ENCODE peak calls at places on chromosome 1, in six cellular contexts. A is iris pigment epithelial cell, U is non-pigmented ciliary epithelial cell, E is HEK293T, V is psoas muscle, C is fibroblast of the conjunctiva. L is an unnamed sample.

GRCh38 chr1:83500987-83501591 is 497.8 kb downstream of the TTLL7 start:
- DNase-seq in A (no peak), U (no peak), E (no peak), V (no peak), C (no peak), L (no peak)

GRCh38 chr1:55064071-55064581 is 24.8 kb downstream of the PCSK9 start:
- DNase-seq in A (peak), U (no peak), E (no peak), V (no peak), C (no peak), L (no peak)

GRCh38 chr1:156625436-156626078 is 6.3 kb downstream of the HAPLN2 start:
- DNase-seq in A (no peak), U (no peak), E (peak), V (peak), C (no peak), L (no peak)

GRCh38 chr1:197619008-197619640 is 156.2 kb downstream of the DENND1B start:
- DNase-seq in A (peak), U (no peak), E (no peak), V (no peak), C (no peak), L (no peak)

GRCh38 chr1:174274452-174274851 is 115.1 kb downstream of the RABGAP1L start:
- DNase-seq in A (peak), U (no peak), E (no peak), V (no peak), C (no peak), L (no peak)

GRCh38 chr1:173409613-173410012 is 67.5 kb upstream of the PRDX6 start:
- DNase-seq in A (peak), U (peak), E (no peak), V (peak), C (no peak), L (no peak)

GRCh38 chr1:113870778-113871177 is 734 bp downstream of the PTPN22 start:
- DNase-seq in A (no peak), U (no peak), E (no peak), V (no peak), C (no peak), L (no peak)

GRCh38 chr1:74199504-74199903 is 1.5 kb downstream of the FPGT start:
- DNase-seq in A (no peak), U (no peak), E (no peak), V (no peak), C (no peak), L (no peak)

GRCh38 chr1:186535388-186536133 is 74.6 kb upstream of the PDC start:
- DNase-seq in A (peak), U (peak), E (no peak), V (no peak), C (peak), L (peak)

GRCh38 chr1:167071286-167071685 is 18.9 kb downstream of the GPA33 start:
- DNase-seq in A (no peak), U (no peak), E (no peak), V (no peak), C (no peak), L (no peak)

GRCh38 chr1:87149166-87150065 is 179.3 kb upstream of the LMO4 start:
- DNase-seq in A (peak), U (peak), E (no peak), V (no peak), C (no peak), L (peak)

GRCh38 chr1:109210058-109210457 is 3.7 kb upstream of the SARS1 start:
- DNase-seq in A (no peak), U (no peak), E (no peak), V (no peak), C (no peak), L (no peak)

GRCh38 chr1:212583643-212584042 is 24.9 kb upstream of the ATF3 start:
- DNase-seq in A (no peak), U (no peak), E (no peak), V (no peak), C (no peak), L (no peak)

GRCh38 chr1:94327001-94327685 is 89.8 kb upstream of the ARHGAP29 start:
- DNase-seq in A (peak), U (no peak), E (peak), V (peak), C (peak), L (no peak)

GRCh38 chr1:26538480-26539412 is 9.2 kb downstream of the RPS6KA1 start:
- DNase-seq in A (peak), U (no peak), E (peak), V (no peak), C (no peak), L (no peak)

GRCh38 chr1:43143441-43143888 is 28.6 kb downstream of the EBNA1BP2 start:
- DNase-seq in A (no peak), U (no peak), E (no peak), V (no peak), C (no peak), L (no peak)